ENCODE peak calls at places on chromosome 11, in nine cellular contexts. F is sigmoid colon, D is psoas muscle, R is A549, Y is GM10248, N is PC-3, W is B cell, M is coronary artery, S is fibroblast of pulmonary artery. A is an unnamed sample.

GRCh38 chr11:73862971-73863370 is 13.7 kb downstream of the COA4 start:
- DNase-seq in R (no peak), W (no peak), M (no peak), F (no peak), D (no peak), S (no peak), Y (no peak), N (no peak), A (no peak)

GRCh38 chr11:70490208-70490607 is 91.9 kb downstream of the CTTN start:
- DNase-seq in M (no peak), W (no peak), S (no peak), R (no peak), F (peak), D (peak), Y (peak), N (no peak), A (no peak)

GRCh38 chr11:102451041-102451692 is 1.4 kb downstream of the TMEM123 start:
- DNase-seq in M (no peak), F (no peak), R (no peak), D (no peak), S (no peak), Y (no peak), W (no peak), N (no peak), A (no peak)

GRCh38 chr11:18144243-18144642 is 11.9 kb downstream of the MRGPRX3 start:
- DNase-seq in W (no peak), M (no peak), N (peak), S (no peak), F (no peak), D (no peak), R (no peak), Y (no peak), A (no peak)

GRCh38 chr11:116692318-116693106 is 80.3 kb downstream of the BUD13 start:
- DNase-seq in N (no peak), Y (no peak), M (no peak), W (no peak), F (peak), S (no peak), R (no peak), D (no peak), A (no peak)

GRCh38 chr11:119284344-119285157 is 32.4 kb downstream of the MCAM start:
- DNase-seq in N (peak), W (peak), M (no peak), Y (peak), D (no peak), S (peak), F (no peak), R (peak), A (no peak)

GRCh38 chr11:32893947-32894827 is 1.6 kb downstream of the QSER1 start:
- DNase-seq in W (peak), Y (peak), S (peak), F (no peak), D (no peak), N (peak), M (no peak), R (peak), A (no peak)

GRCh38 chr11:12717851-12718291 is 43.6 kb downstream of the TEAD1 start:
- DNase-seq in Y (peak), R (no peak), W (no peak), S (no peak), F (no peak), M (no peak), D (no peak), N (no peak), A (no peak)

GRCh38 chr11:112744041-112744440 is 217.2 kb upstream of the NCAM1 start:
- DNase-seq in W (no peak), D (no peak), M (no peak), N (no peak), R (no peak), Y (no peak), S (no peak), F (peak), A (no peak)

GRCh38 chr11:11998091-11998781 is 10.2 kb downstream of the DKK3 start:
- DNase-seq in F (no peak), M (no peak), D (no peak), Y (no peak), S (peak), W (no peak), N (peak), R (peak), A (no peak)

GRCh38 chr11:90228056-90228455 is 5.2 kb upstream of the CHORDC1 start:
- DNase-seq in S (no peak), N (no peak), F (no peak), D (no peak), Y (no peak), W (no peak), M (no peak), R (no peak), A (no peak)

GRCh38 chr11:90235536-90235935 is 12.7 kb upstream of the CHORDC1 start:
- DNase-seq in Y (no peak), N (no peak), M (no peak), D (no peak), W (no peak), F (no peak), S (peak), R (no peak), A (no peak)

GRCh38 chr11:90234977-90235376 is 12.1 kb upstream of the CHORDC1 start:
- DNase-seq in M (no peak), Y (no peak), R (no peak), S (no peak), D (no peak), W (no peak), N (no peak), F (no peak), A (no peak)

GRCh38 chr11:90229791-90230190 is 6.9 kb upstream of the CHORDC1 start:
- DNase-seq in D (no peak), F (no peak), W (no peak), Y (no peak), R (no peak), M (no peak), S (no peak), N (no peak), A (no peak)
- TF ChIP-seq CTCF in D (no peak), F (no peak), W (no peak), Y (no peak), R (no peak), M (no peak), S (no peak), N (no peak), A (no peak)

GRCh38 chr11:67421421-67422031 is 6.0 kb downstream of the CARNS1 start:
- DNase-seq in N (no peak), S (no peak), Y (no peak), D (no peak), F (no peak), R (peak), M (no peak), W (no peak), A (no peak)
- TF ChIP-seq CTCF in N (no peak), S (no peak), Y (no peak), D (no peak), F (no peak), R (no peak), M (no peak), W (no peak), A (no peak)

GRCh38 chr11:95445746-95446333 is 214.8 kb upstream of the SESN3 start:
- DNase-seq in R (no peak), Y (no peak), M (no peak), N (no peak), F (no peak), W (no peak), D (no peak), S (no peak), A (no peak)
- TF ChIP-seq CTCF in R (no peak), Y (no peak), M (no peak), N (no peak), F (no peak), W (no peak), D (no peak), S (no peak), A (no peak)

DNA sequence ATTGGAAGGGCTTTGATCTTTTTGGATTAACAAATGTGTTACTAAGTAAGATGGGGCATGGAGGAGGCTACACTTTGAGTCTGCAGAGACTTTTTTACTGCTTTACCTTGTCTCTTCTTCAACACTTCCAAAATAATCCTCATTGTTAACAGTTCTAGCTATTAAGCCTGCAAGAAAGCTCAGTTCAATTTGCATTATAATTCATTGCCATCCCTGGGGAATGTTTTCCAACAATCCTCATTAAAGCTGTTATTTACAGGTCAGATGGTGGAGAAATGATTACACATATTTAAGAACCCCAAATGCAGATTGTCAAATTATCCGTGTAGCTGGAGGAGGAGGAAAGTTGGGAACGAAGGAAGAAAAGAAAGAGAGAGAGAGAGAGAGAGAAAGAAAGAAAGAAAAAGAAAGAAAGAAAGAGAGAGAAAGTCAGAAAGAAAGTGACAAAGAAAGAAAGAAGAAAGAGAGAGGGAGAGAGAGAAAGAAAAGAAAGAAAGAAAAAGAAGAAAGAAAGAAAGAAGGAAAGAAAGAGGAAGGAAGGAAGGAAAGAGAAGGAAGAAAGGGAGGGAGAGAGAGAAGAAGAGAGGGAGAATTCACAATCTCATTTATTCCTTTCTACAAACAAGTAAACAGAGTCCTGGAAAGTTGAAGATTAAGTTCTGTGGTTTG is 443.9 kb downstream of the INSC start:
- DNase-seq in Y (no peak), M (no peak), W (no peak), R (no peak), F (no peak), N (no peak), D (no peak), S (no peak), A (no peak)
- TF ChIP-seq CTCF in Y (no peak), M (no peak), W (peak), R (no peak), F (no peak), N (no peak), D (no peak), S (no peak), A (no peak)

GRCh38 chr11:2306971-2307732 is 5.3 kb downstream of the TSPAN32 start:
- DNase-seq in F (peak), M (peak), N (no peak), D (no peak), Y (no peak), S (no peak), W (no peak), R (no peak), A (no peak)

GRCh38 chr11:2303627-2304155 is 1.9 kb downstream of the TSPAN32 start:
- DNase-seq in D (no peak), F (no peak), M (peak), R (no peak), W (no peak), N (no peak), S (no peak), Y (no peak), A (no peak)

GRCh38 chr11:2305862-2306823 is 4.3 kb downstream of the TSPAN32 start:
- DNase-seq in N (no peak), S (peak), Y (no peak), D (peak), F (peak), R (no peak), M (peak), W (no peak), A (no peak)

GRCh38 chr11:2304156-2305139 is 2.6 kb downstream of the TSPAN32 start:
- DNase-seq in F (peak), N (no peak), R (no peak), Y (no peak), W (no peak), M (peak), D (no peak), S (no peak), A (no peak)

DNA sequence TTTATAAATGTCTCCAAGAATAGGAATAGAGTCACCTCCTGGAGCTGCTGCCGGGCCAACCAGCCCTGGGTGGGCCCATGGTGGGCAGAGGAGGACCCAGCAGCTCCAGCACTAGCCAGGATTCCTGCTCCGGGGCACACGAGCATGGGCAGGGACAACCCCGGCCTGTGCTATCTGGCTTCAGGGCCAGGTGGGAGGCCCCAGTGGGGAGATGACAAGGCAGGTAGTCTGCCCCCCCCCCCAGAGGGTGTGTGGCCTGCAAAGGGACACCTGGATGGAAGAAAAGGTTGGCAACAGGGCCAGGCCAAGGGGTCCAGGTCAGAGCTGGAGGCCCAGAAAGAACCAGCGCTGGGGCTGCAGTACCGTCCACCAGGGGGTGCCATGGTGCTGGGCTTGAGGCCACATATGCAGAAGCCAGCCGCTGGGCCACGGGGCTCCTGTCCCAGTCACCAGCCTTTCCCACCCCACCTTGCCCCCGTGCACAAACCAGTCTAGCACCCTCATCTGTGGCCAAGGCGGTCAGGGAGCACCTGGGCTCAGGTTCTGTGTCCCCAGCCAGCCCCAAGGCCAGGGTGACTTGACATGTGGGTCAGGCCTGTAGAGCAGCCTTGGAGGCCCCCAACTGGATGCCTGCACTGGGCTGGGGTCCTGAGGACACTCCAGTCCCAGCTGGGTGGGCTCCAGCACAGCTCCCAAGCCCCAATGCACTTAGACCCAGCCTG is 3.5 kb downstream of the TSPAN32 start:
- DNase-seq in D (peak), M (peak), N (peak), Y (peak), S (peak), R (peak), F (peak), W (peak), A (peak)
- TF ChIP-seq CTCF in D (peak), M (peak), N (peak), Y (peak), S (peak), R (peak), F (peak), W (peak), A (peak)

GRCh38 chr11:43021466-43021865 is 290.3 kb upstream of the API5 start:
- DNase-seq in R (no peak), Y (peak), M (no peak), N (peak), W (no peak), D (no peak), F (no peak), S (no peak), A (no peak)
- TF ChIP-seq CTCF in R (no peak), Y (no peak), M (no peak), N (peak), W (peak), D (no peak), F (no peak), S (no peak), A (peak)

GRCh38 chr11:104328514-104328912 is 164.6 kb upstream of the PDGFD start:
- DNase-seq in F (no peak), M (no peak), W (no peak), S (no peak), N (no peak), D (no peak), Y (no peak), R (no peak), A (no peak)

GRCh38 chr11:104329043-104329442 is 165.1 kb upstream of the PDGFD start:
- DNase-seq in N (no peak), R (no peak), F (no peak), D (no peak), Y (no peak), W (no peak), S (no peak), M (no peak), A (no peak)

GRCh38 chr11:104333977-104334376 is 170.0 kb upstream of the PDGFD start:
- DNase-seq in S (no peak), R (no peak), Y (no peak), D (no peak), N (peak), W (no peak), F (no peak), M (no peak), A (no peak)

GRCh38 chr11:104327864-104328513 is 164.0 kb upstream of the PDGFD start:
- DNase-seq in Y (no peak), M (no peak), D (no peak), W (no peak), N (no peak), R (no peak), F (no peak), S (no peak), A (no peak)

GRCh38 chr11:104332110-104332509 is 168.2 kb upstream of the PDGFD start:
- DNase-seq in R (no peak), F (no peak), D (no peak), W (no peak), S (no peak), M (no peak), N (peak), Y (no peak), A (no peak)
- TF ChIP-seq CTCF in R (no peak), F (no peak), D (no peak), W (no peak), S (peak), M (no peak), N (peak), Y (peak), A (peak)

GRCh38 chr11:45017329-45017728 is 66.6 kb upstream of the TP53I11 start:
- DNase-seq in D (no peak), F (no peak), Y (no peak), M (no peak), S (no peak), N (no peak), W (no peak), R (no peak), A (no peak)
- TF ChIP-seq CTCF in D (no peak), F (no peak), Y (no peak), M (no peak), S (peak), N (peak), W (no peak), R (no peak), A (peak)